ENCODE peak calls at places on chromosomes 3 and 15, in four cellular contexts. C is HCT116, Z is K562, U is upper lobe of left lung. B is an unnamed sample. For H3K4me1, the result is how much of the 10 kb centered on the place peaks cover.

GRCh38 chr15:71743861-71744382 is 66.4 kb upstream of the NR2E3 start:
- ATAC-seq in C (no peak), U (no peak), Z (peak), B (no peak)

GRCh38 chr15:95620934-95621579 is 709.4 kb upstream of the NR2F2 start:
- ATAC-seq in Z (no peak), U (peak), C (no peak), B (peak)

GRCh38 chr3:21839592-21839991 is 88.6 kb upstream of the ZNF385D start:
- ATAC-seq in Z (peak), C (no peak), U (peak), B (peak)

GRCh38 chr3:160828880-160829279 is 72.8 kb downstream of the PPM1L start:
- ATAC-seq in Z (no peak), U (no peak), C (no peak), B (no peak)

GRCh38 chr15:80679167-80679804 is 15.8 kb upstream of the ABHD17C start:
- ATAC-seq in Z (no peak), C (peak), U (peak), B (no peak)

GRCh38 chr15:44529864-44530604 is 6.9 kb upstream of the EIF3J start:
- ATAC-seq in C (peak), Z (peak), U (no peak), B (no peak)

GRCh38 chr3:152160350-152161011 is 108.2 kb upstream of the MBNL1 start:
- ATAC-seq in U (no peak), Z (no peak), C (no peak), B (no peak)

GRCh38 chr3:136122006-136122405 is 74.1 kb downstream of the MSL2 start:
- ATAC-seq in C (no peak), U (no peak), Z (no peak), B (no peak)

GRCh38 chr3:24012589-24013257 is 67.6 kb downstream of the NR1D2 start:
- ATAC-seq in Z (no peak), U (no peak), C (no peak), B (no peak)

GRCh38 chr15:78077860-78078187 is 313 bp upstream of the TBC1D2B start:
- ATAC-seq in C (peak), Z (peak), U (peak), B (peak)

GRCh38 chr3:28088811-28089526 is 152.4 kb upstream of the CMC1 start:
- ATAC-seq in C (no peak), Z (no peak), U (no peak), B (no peak)

GRCh38 chr3:47536967-47537366 is 23.5 kb upstream of the ELP6 start:
- ATAC-seq in C (no peak), Z (no peak), U (no peak), B (no peak)

GRCh38 chr3:133754973-133755828 is 9.0 kb downstream of the TF start:
- ATAC-seq in C (no peak), Z (no peak), U (peak), B (no peak)

GRCh38 chr3:127263586-127264231 is 24.1 kb downstream of the PRR20G start:
- ATAC-seq in C (no peak), U (no peak), Z (no peak), B (no peak)

GRCh38 chr3:182794455-182794773 is 1.1 kb downstream of the ATP11B start:
- ATAC-seq in C (no peak), U (no peak), Z (peak), B (no peak)
- TF ChIP-seq POLR2AphosphoS5 in C (no peak), U (no peak), Z (no peak), B (no peak)

DNA sequence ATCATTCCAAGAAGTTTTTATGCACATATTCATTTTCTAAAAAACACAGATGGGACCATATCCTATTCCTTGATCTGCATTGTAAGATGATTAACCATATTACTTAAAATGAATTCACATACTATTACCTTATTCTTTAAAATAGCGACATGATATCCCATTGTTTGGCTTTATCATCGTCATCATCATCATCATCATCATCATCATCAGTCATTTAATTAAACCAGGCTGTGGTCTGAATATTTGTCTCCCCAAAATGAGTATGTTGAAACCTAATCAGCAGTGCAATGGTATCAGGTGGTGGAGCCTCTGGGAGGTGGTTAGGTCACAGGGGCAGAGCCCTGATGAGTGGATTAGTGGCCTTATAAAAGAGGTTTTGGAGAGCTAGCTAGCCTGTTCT is 4.4 kb downstream of the TRAK1 start:
- ATAC-seq in U (no peak), C (no peak), Z (no peak), B (no peak)
- H3K4me1 ChIP-seq in U (under half), C (under half), Z (under half), B (under half)

GRCh38 chr15:59062985-59063384 is 42.0 kb upstream of the CCNB2 start:
- ATAC-seq in U (no peak), C (no peak), Z (no peak), B (no peak)

GRCh38 chr15:59059076-59059597 is 45.8 kb upstream of the CCNB2 start:
- ATAC-seq in U (no peak), Z (no peak), C (no peak), B (no peak)

GRCh38 chr15:59060348-59060747 is 44.6 kb upstream of the CCNB2 start:
- ATAC-seq in U (no peak), Z (no peak), C (no peak), B (no peak)
- TF ChIP-seq POLR2A in U (no peak), Z (no peak), C (no peak), B (no peak)

DNA sequence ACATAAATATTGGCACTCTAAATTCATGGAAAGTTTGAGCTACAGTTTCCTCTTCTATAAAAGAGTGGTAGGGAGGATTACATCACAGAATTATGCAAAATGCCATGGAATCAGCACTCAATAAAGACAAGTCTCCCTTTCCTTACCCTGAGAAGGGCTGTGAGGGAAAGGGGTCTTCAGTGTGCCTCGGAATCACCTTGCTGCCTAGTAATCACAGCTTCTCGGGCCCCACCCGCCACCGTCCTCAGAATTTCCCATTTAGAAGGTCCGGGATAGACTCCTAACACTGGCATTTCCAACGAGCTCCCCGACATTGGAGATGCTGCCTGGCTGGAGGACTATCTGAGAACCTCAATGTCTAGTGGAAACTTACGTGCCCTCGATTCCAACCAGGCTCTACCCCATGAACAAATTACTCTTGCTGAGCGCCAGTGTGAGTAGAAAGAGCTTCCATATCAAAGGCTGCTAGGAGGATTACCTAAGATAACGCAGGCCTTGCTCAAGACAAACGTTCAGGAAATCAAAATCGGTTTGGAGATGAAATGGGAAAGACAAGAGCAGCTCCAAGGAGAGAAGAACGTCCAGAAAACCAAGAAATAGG is 92.1 kb upstream of the CHD2 start:
- ATAC-seq in C (no peak), U (no peak), Z (no peak), B (no peak)
- TF ChIP-seq POLR2AphosphoS5 in C (peak), U (no peak), Z (no peak), B (no peak)

GRCh38 chr3:120438216-120438615 is 12.6 kb downstream of the FSTL1 start:
- ATAC-seq in Z (no peak), C (no peak), U (no peak), B (no peak)

GRCh38 chr3:120437559-120437958 is 13.2 kb downstream of the FSTL1 start:
- ATAC-seq in C (no peak), Z (no peak), U (no peak), B (no peak)

GRCh38 chr3:120440762-120441161 is 10.0 kb downstream of the FSTL1 start:
- ATAC-seq in Z (no peak), C (no peak), U (no peak), B (no peak)

GRCh38 chr3:120440001-120440703 is 10.6 kb downstream of the FSTL1 start:
- ATAC-seq in C (no peak), U (no peak), Z (no peak), B (peak)

DNA sequence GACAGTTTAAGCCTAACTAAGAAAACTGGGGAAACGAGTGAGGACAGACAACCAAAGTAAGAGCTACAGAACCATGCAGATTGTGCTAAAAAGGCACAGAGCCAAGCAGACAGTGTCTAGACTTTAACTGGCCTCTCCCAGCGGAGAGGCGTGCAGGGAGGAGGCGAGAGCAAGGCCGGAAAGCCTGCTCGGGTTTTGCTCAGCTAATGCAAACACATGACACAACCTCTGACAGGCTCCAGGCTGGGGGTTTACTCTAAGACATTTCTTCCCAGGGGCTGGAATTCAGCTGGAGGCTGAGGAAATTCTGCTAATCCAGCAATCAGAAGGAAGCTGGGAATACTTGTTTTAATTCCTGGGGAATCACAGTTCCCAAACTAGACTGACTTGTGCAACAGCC is 11.8 kb downstream of the FSTL1 start:
- ATAC-seq in Z (no peak), C (no peak), U (peak), B (peak)
- H3K4me1 ChIP-seq in Z (under half), C (under half), U (half or more), B (half or more)